ENCODE peak calls at places on chromosomes 2 and 18, in six cellular contexts. One of them, this sample, is unnamed.

GRCh38 chr2:227780981-227781630 is 32.5 kb upstream of the CCL20 start:
- DNase-seq in GM12878: no peak
- DNase-seq in H1: no peak
- DNase-seq in SK-N-SH: no peak
- DNase-seq in K562: no peak
- DNase-seq in HepG2: no peak
- DNase-seq in this sample: peak; percentile 8

GRCh38 chr2:65320042-65320711 is 92.5 kb downstream of the ACTR2 start:
- DNase-seq in GM12878: peak; percentile 30
- DNase-seq in SK-N-SH: no peak
- DNase-seq in HepG2: peak; percentile 66
- DNase-seq in H1: no peak
- DNase-seq in K562: no peak
- DNase-seq in this sample: no peak

GRCh38 chr2:86042256-86043168 is 63.2 kb downstream of the POLR1A start:
- DNase-seq in HepG2: no peak
- DNase-seq in K562: no peak
- DNase-seq in SK-N-SH: no peak
- DNase-seq in GM12878: no peak
- DNase-seq in H1: no peak
- DNase-seq in this sample: no peak

GRCh38 chr2:151518802-151519201 is 109.1 kb downstream of the RIF1 start:
- DNase-seq in H1: no peak
- DNase-seq in HepG2: no peak
- DNase-seq in GM12878: no peak
- DNase-seq in SK-N-SH: no peak
- DNase-seq in K562: no peak
- DNase-seq in this sample: no peak

GRCh38 chr18:49754866-49755265 is 58.5 kb downstream of the ACAA2 start:
- DNase-seq in GM12878: no peak
- DNase-seq in SK-N-SH: no peak
- DNase-seq in K562: no peak
- DNase-seq in HepG2: no peak
- DNase-seq in H1: no peak
- DNase-seq in this sample: no peak

GRCh38 chr2:240781471-240782220 is 38.4 kb downstream of the KIF1A start:
- DNase-seq in SK-N-SH: no peak
- DNase-seq in K562: no peak
- DNase-seq in HepG2: no peak
- DNase-seq in H1: no peak
- DNase-seq in GM12878: no peak
- DNase-seq in this sample: no peak

GRCh38 chr2:164661349-164661748 is 40.1 kb upstream of the GRB14 start:
- DNase-seq in GM12878: no peak
- DNase-seq in H1: no peak
- DNase-seq in K562: no peak
- DNase-seq in HepG2: no peak
- DNase-seq in SK-N-SH: no peak
- DNase-seq in this sample: no peak

GRCh38 chr18:31819106-31819924 is 58.6 kb upstream of the SLC25A52 start:
- DNase-seq in SK-N-SH: peak; percentile 34
- DNase-seq in K562: peak; percentile 17
- DNase-seq in HepG2: peak; percentile 59
- DNase-seq in H1: peak; percentile 55
- DNase-seq in GM12878: no peak
- DNase-seq in this sample: peak; percentile 52

GRCh38 chr2:72815655-72816268 is 10.1 kb downstream of the EXOC6B start:
- DNase-seq in SK-N-SH: no peak
- DNase-seq in HepG2: peak; percentile 83
- DNase-seq in K562: no peak
- DNase-seq in GM12878: no peak
- DNase-seq in H1: peak; percentile 58
- DNase-seq in this sample: no peak

GRCh38 chr2:121790276-121790956 is 35.0 kb downstream of the TSN start:
- DNase-seq in SK-N-SH: no peak
- DNase-seq in GM12878: no peak
- DNase-seq in H1: no peak
- DNase-seq in HepG2: peak; percentile 61
- DNase-seq in K562: no peak
- DNase-seq in this sample: no peak

GRCh38 chr2:157480182-157480961 is 36.5 kb upstream of the CYTIP start:
- DNase-seq in SK-N-SH: no peak
- DNase-seq in H1: no peak
- DNase-seq in K562: no peak
- DNase-seq in GM12878: no peak
- DNase-seq in HepG2: no peak
- DNase-seq in this sample: no peak

GRCh38 chr18:13268035-13268700 is 49.6 kb downstream of the LDLRAD4 start:
- DNase-seq in H1: no peak
- DNase-seq in SK-N-SH: no peak
- DNase-seq in K562: no peak
- DNase-seq in GM12878: no peak
- DNase-seq in HepG2: no peak
- DNase-seq in this sample: no peak

GRCh38 chr2:217103752-217104540 is 244.1 kb upstream of the TNP1 start:
- DNase-seq in H1: no peak
- DNase-seq in HepG2: no peak
- DNase-seq in K562: no peak
- DNase-seq in SK-N-SH: no peak
- DNase-seq in GM12878: no peak
- DNase-seq in this sample: no peak

GRCh38 chr2:112277591-112278220 is 2.3 kb downstream of the ZC3H6 start:
- DNase-seq in SK-N-SH: no peak
- DNase-seq in K562: no peak
- DNase-seq in H1: no peak
- DNase-seq in HepG2: no peak
- DNase-seq in GM12878: no peak
- DNase-seq in this sample: no peak

GRCh38 chr2:46520108-46520507 is 40.7 kb downstream of the TMEM247 start:
- DNase-seq in SK-N-SH: no peak
- DNase-seq in H1: no peak
- DNase-seq in HepG2: no peak
- DNase-seq in GM12878: no peak
- DNase-seq in K562: no peak
- DNase-seq in this sample: no peak

GRCh38 chr2:109331864-109332848 is 203.2 kb downstream of the SH3RF3 start:
- DNase-seq in H1: no peak
- DNase-seq in SK-N-SH: peak; percentile 55
- DNase-seq in GM12878: no peak
- DNase-seq in HepG2: peak; percentile 21
- DNase-seq in K562: no peak
- DNase-seq in this sample: peak; percentile 45

GRCh38 chr18:42614619-42615293 is 500.7 kb downstream of the RIT2 start:
- DNase-seq in H1: no peak
- DNase-seq in SK-N-SH: peak; percentile 69
- DNase-seq in K562: no peak
- DNase-seq in GM12878: no peak
- DNase-seq in HepG2: no peak
- DNase-seq in this sample: no peak

GRCh38 chr18:48789259-48789812 is 161.4 kb downstream of the SMAD7 start:
- DNase-seq in HepG2: no peak
- DNase-seq in GM12878: no peak
- DNase-seq in SK-N-SH: no peak
- DNase-seq in K562: no peak
- DNase-seq in H1: no peak
- DNase-seq in this sample: no peak

GRCh38 chr2:236661064-236661761 is 91.6 kb downstream of the ACKR3 start:
- DNase-seq in K562: no peak
- DNase-seq in GM12878: no peak
- DNase-seq in SK-N-SH: no peak
- DNase-seq in HepG2: no peak
- DNase-seq in H1: no peak
- DNase-seq in this sample: no peak

GRCh38 chr2:189249171-189249570 is 69.6 kb upstream of the COL5A2 start:
- DNase-seq in K562: no peak
- DNase-seq in SK-N-SH: no peak
- DNase-seq in GM12878: no peak
- DNase-seq in H1: no peak
- DNase-seq in HepG2: no peak
- DNase-seq in this sample: no peak

GRCh38 chr18:31512203-31512764 is 14.3 kb downstream of the DSG2 start:
- DNase-seq in SK-N-SH: no peak
- DNase-seq in K562: no peak
- DNase-seq in H1: no peak
- DNase-seq in HepG2: peak; percentile 97
- DNase-seq in GM12878: no peak
- DNase-seq in this sample: no peak

GRCh38 chr2:429575-430254 is 141.8 kb upstream of the ALKAL2 start:
- DNase-seq in H1: no peak
- DNase-seq in GM12878: no peak
- DNase-seq in K562: no peak
- DNase-seq in HepG2: no peak
- DNase-seq in SK-N-SH: no peak
- DNase-seq in this sample: no peak

GRCh38 chr2:113173563-113174368 is at the start of gene PSD4:
- DNase-seq in HepG2: no peak
- DNase-seq in K562: peak; percentile 80
- DNase-seq in GM12878: peak; percentile 67
- DNase-seq in SK-N-SH: no peak
- DNase-seq in H1: no peak
- DNase-seq in this sample: peak; percentile 97

GRCh38 chr2:189149981-189150380 is 29.6 kb downstream of the COL5A2 start:
- DNase-seq in SK-N-SH: no peak
- DNase-seq in HepG2: no peak
- DNase-seq in H1: no peak
- DNase-seq in K562: no peak
- DNase-seq in GM12878: no peak
- DNase-seq in this sample: no peak

GRCh38 chr2:145075454-145076062 is 555.6 kb upstream of the ZEB2 start:
- DNase-seq in GM12878: no peak
- DNase-seq in SK-N-SH: no peak
- DNase-seq in H1: no peak
- DNase-seq in HepG2: no peak
- DNase-seq in K562: no peak
- DNase-seq in this sample: no peak
- TF ChIP-seq GABPA in GM12878: no peak
- TF ChIP-seq GABPA in SK-N-SH: no peak
- TF ChIP-seq GABPA in H1: no peak
- TF ChIP-seq GABPA in HepG2: no peak
- TF ChIP-seq GABPA in K562: no peak
- TF ChIP-seq GABPA in this sample: no peak

GRCh38 chr2:32802877-32803276 is 143.9 kb upstream of the LTBP1 start:
- DNase-seq in SK-N-SH: no peak
- DNase-seq in HepG2: no peak
- DNase-seq in H1: no peak
- DNase-seq in GM12878: no peak
- DNase-seq in K562: no peak
- DNase-seq in this sample: no peak

GRCh38 chr2:32806857-32807256 is 139.9 kb upstream of the LTBP1 start:
- DNase-seq in K562: no peak
- DNase-seq in HepG2: no peak
- DNase-seq in GM12878: no peak
- DNase-seq in SK-N-SH: no peak
- DNase-seq in H1: no peak
- DNase-seq in this sample: no peak

GRCh38 chr2:32801741-32802140 is 145.0 kb upstream of the LTBP1 start:
- DNase-seq in HepG2: no peak
- DNase-seq in H1: no peak
- DNase-seq in GM12878: no peak
- DNase-seq in SK-N-SH: no peak
- DNase-seq in K562: no peak
- DNase-seq in this sample: no peak

GRCh38 chr2:32805104-32806095 is 141.4 kb upstream of the LTBP1 start:
- DNase-seq in H1: no peak
- DNase-seq in K562: no peak
- DNase-seq in SK-N-SH: no peak
- DNase-seq in GM12878: no peak
- DNase-seq in HepG2: peak; percentile 88
- DNase-seq in this sample: no peak

GRCh38 chr2:32804205-32804604 is 142.5 kb upstream of the LTBP1 start:
- DNase-seq in HepG2: no peak
- DNase-seq in K562: no peak
- DNase-seq in SK-N-SH: no peak
- DNase-seq in H1: no peak
- DNase-seq in GM12878: no peak
- DNase-seq in this sample: no peak
- TF ChIP-seq GABPA in HepG2: no peak
- TF ChIP-seq GABPA in K562: no peak
- TF ChIP-seq GABPA in SK-N-SH: no peak
- TF ChIP-seq GABPA in H1: no peak
- TF ChIP-seq GABPA in GM12878: no peak
- TF ChIP-seq GABPA in this sample: no peak

DNA sequence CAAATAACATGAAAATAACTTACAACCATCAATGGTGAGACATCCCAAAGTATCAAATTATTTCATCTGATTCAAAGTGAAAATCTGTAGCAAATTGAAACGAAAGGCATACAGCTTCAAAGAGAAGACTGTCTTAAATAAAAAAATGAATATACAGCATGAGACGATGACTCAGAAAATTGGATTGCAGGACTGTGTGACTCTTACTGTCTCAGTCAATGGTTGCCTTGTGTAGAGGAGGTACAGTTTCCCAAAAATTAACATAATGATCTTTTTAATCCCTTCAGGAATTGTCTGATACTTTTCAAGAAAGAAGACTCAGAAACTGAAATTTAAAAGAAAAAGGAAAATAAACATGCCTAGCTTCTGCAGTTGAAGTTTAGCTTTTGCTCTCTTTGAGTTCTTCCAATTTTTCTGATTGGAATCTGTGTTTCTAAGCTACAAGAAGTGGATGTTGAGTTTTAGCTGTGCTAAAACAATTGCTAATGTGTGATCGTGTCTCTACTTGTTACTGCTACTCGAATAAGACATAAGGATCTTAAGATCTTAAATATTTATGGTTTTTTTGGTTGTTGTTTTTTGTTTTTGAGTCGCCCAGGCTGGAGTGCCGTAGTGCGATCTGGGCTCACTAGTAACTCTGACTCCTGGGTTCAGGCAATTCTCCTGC is 41.1 kb upstream of the EPB41L3 start:
- DNase-seq in K562: no peak
- DNase-seq in SK-N-SH: no peak
- DNase-seq in HepG2: no peak
- DNase-seq in GM12878: no peak
- DNase-seq in H1: no peak
- DNase-seq in this sample: no peak
- TF ChIP-seq GABPA in K562: no peak
- TF ChIP-seq GABPA in SK-N-SH: no peak
- TF ChIP-seq GABPA in HepG2: no peak
- TF ChIP-seq GABPA in GM12878: no peak
- TF ChIP-seq GABPA in H1: no peak
- TF ChIP-seq GABPA in this sample: no peak

DNA sequence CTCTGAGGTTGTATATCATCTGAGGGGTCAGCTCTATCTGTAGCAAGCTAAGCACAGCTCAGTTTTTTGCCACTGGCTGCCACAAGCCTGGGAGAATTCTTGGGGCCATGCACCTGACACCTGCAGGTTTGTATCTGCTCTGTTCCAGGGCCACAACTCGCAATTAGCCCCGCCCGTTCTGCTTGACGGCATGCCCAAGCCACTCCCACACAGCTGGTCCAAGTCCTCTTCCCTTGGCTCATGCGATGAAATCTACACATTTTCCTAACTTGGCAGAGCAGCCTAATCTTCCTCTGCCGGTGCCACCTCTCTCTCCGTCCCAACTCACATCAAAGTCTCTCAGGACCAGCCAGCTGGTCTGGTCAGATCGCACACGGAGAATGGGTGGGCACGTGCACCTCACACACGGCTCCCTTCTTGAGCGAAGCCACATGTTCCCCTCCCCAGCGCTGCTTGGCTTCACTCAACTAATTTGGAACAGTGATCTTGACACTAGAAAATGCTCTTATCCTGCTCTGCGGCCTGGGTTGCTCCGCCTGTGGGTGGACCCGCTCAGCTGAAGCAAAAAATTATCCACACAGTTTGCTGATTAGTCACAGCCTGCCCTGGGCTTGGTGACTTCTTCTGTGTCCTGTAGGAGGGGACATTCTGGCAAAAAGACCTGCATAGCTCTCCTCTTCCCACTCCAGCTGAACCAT is 176.6 kb downstream of the NRP2 start:
- DNase-seq in GM12878: no peak
- DNase-seq in K562: no peak
- DNase-seq in SK-N-SH: no peak
- DNase-seq in HepG2: no peak
- DNase-seq in H1: no peak
- DNase-seq in this sample: no peak
- TF ChIP-seq GABPA in GM12878: no peak
- TF ChIP-seq GABPA in K562: no peak
- TF ChIP-seq GABPA in SK-N-SH: no peak
- TF ChIP-seq GABPA in HepG2: no peak
- TF ChIP-seq GABPA in H1: no peak
- TF ChIP-seq GABPA in this sample: no peak